ENCODE peak calls at places on chromosomes 13 and 19, in eight cellular contexts. Q is fibroblast of lung; X is body of pancreas; K is neural progenitor cell; F is kidney; H is effector memory CD4-positive, alpha-beta T cell; R is brain microvascular endothelial cell; D is spleen. T is an unnamed sample.

GRCh38 chr13:19151581-19152263 is 29.9 kb downstream of the TUBA3C start:
- DNase-seq in Q (no peak), X (no peak), K (no peak), F (no peak), H (no peak), R (no peak), D (no peak), T (no peak)

GRCh38 chr13:112067871-112068305 is 939 bp downstream of the SOX1 start:
- DNase-seq in Q (no peak), X (no peak), K (peak; percentile 76), F (no peak), H (no peak), R (no peak), D (peak; percentile 48), T (no peak)

GRCh38 chr19:55472463-55472862 is 4.0 kb upstream of the ZNF628 start:
- DNase-seq in Q (peak; percentile 37), X (no peak), K (no peak), F (no peak), H (no peak), R (peak; percentile 68), D (no peak), T (no peak)

GRCh38 chr13:32897296-32897695 is 118.9 kb upstream of the KL start:
- DNase-seq in Q (no peak), X (no peak), K (no peak), F (no peak), H (no peak), R (no peak), D (no peak), T (no peak)

GRCh38 chr13:41512441-41512840 is 55.1 kb downstream of the RGCC start:
- DNase-seq in Q (no peak), X (no peak), K (no peak), F (no peak), H (no peak), R (no peak), D (peak; percentile 82), T (no peak)

GRCh38 chr13:66405908-66406802 is 824.0 kb downstream of the PCDH9 start:
- DNase-seq in Q (peak; percentile 87), X (no peak), K (peak; percentile 37), F (no peak), H (no peak), R (peak; percentile 37), D (no peak), T (no peak)

GRCh38 chr13:30744686-30745085 is 9.3 kb downstream of the ALOX5AP start:
- DNase-seq in Q (no peak), X (no peak), K (no peak), F (no peak), H (no peak), R (no peak), D (no peak), T (no peak)

GRCh38 chr13:49869514-49869913 is 66.6 kb downstream of the SPRYD7 start:
- DNase-seq in Q (peak; percentile 33), X (peak; percentile 22), K (peak; percentile 57), F (no peak), H (no peak), R (peak; percentile 40), D (no peak), T (no peak)

GRCh38 chr19:558770-559439 is 13.5 kb upstream of the BSG start:
- DNase-seq in Q (peak; percentile 80), X (no peak), K (no peak), F (peak; percentile 83), H (no peak), R (no peak), D (no peak), T (no peak)

GRCh38 chr19:14611051-14611450 is 28.2 kb downstream of the CLEC17A start:
- DNase-seq in Q (no peak), X (no peak), K (no peak), F (no peak), H (no peak), R (no peak), D (no peak), T (no peak)

DNA sequence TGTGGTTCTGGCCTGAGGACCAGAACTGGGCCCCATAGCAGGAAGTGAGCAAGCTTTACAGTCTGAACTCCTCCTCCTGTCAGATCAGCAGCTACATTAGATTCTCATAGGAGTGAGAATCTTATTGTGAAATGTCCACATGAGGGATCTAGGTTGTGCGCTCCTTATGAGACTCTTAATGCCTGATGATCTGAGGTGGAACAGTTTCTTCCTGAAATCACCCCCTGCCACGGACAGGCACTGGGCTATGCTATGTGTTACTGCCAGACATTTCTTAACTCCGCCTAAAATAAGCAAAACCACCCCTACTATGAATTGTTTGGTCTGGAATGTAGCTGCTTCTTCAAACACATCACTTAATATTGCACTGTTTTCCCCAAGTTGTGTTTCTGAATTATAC is 4.6 kb downstream of the FBXL3 start:
- DNase-seq in Q (no peak), X (no peak), K (no peak), F (no peak), H (no peak), R (peak; percentile 33), D (no peak), T (no peak)
- H3K4me3 ChIP-seq in Q (no peak overlapping the region), X (no peak overlapping the region), K (no peak overlapping the region), F (no peak overlapping the region), H (no peak overlapping the region), R (no peak overlapping the region), D (no peak overlapping the region), T (no peak overlapping the region)

DNA sequence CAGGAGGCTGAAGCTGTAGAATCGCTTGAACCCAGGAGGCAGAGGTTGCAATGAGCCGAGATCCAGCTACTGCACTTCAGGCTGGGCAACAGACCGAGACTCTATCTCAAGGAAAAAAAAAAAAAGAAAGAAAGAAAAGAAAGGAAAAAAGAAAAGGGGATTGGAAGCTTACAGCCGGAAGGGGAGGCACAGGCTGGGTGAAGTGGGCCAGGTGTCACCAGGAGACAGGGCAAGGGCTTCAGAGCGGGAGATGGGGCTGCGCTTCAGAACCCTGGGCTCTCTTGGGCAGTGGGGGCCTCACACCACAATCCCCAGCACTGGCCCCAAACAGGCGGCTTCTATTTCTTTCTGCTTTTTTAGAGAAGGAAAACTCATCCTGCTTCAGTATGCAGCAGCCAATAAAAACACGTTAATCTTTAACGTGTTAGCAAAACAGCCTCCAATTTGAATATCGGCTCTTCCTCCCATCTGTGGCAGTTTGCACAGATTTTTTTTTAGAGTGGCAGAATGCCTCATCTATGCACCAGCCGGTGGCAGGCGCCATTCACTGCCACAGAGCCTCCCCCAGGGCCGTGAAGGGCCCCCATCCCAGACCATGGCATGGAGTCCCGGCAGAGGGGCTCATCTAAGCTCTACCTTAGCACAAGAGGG is 46.6 kb upstream of the C19orf12 start:
- DNase-seq in Q (no peak), X (no peak), K (no peak), F (no peak), H (no peak), R (no peak), D (no peak), T (no peak)
- H3K4me3 ChIP-seq in Q (no peak overlapping the region), X (no peak overlapping the region), K (no peak overlapping the region), F (no peak overlapping the region), H (no peak overlapping the region), R (no peak overlapping the region), D (no peak overlapping the region), T (no peak overlapping the region)

GRCh38 chr19:4390862-4391693 is 9.3 kb downstream of the SH3GL1 start:
- DNase-seq in Q (peak; percentile 23), X (peak; percentile 53), K (no peak), F (no peak), H (no peak), R (no peak), D (no peak), T (no peak)
- H3K4me3 ChIP-seq in Q (no peak overlapping the region), X (no peak overlapping the region), K (peak overlapping the region; percentile 30), F (no peak overlapping the region), H (no peak overlapping the region), R (no peak overlapping the region), D (peak overlapping the region; percentile 33), T (no peak overlapping the region)

GRCh38 chr19:12940897-12941296 is 2.5 kb downstream of the CALR start:
- DNase-seq in Q (no peak), X (no peak), K (no peak), F (no peak), H (no peak), R (no peak), D (no peak), T (no peak)
- H3K4me3 ChIP-seq in Q (no peak overlapping the region), X (no peak overlapping the region), K (no peak overlapping the region), F (no peak overlapping the region), H (no peak overlapping the region), R (peak overlapping the region; percentile 99), D (peak overlapping the region; percentile 94), T (peak overlapping the region; percentile 81)

DNA sequence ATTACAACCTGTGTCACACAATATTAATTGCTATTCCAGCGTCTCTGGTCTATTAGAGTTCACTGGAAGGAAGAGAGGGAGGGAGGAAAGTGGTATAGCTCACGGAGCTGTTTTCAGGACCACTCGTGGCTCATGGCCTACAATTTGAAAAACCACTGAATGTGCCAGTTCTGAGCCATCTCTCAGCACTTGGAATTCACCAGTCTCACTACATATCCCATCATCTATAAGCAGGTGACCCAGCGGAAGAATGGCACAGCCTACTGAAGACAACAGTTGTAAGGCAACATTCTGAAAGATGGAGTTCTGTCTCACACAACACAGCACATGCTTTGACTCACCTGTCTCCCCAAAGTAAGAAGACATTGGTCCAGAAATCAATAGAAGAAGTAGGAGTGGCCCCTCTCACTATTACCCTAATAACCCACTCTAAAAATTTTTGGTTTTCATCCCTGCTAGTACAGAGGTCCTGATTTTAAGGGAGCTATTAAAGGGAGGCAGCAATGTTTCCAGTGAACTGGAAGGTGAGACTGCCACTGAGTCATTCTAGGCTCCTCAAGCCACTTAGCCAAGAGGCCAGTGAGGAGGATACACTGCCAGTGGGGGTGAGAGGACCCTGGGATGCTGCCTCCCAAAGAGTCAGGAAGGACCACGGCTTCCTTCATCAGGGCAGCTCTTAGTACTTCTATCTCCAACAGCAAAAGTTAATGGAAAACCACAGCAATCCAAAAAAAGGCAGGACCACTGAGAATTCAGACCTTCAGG is 50.0 kb upstream of the DOCK9 start:
- DNase-seq in Q (no peak), X (no peak), K (no peak), F (no peak), H (no peak), R (no peak), D (no peak), T (no peak)
- H3K4me3 ChIP-seq in Q (no peak overlapping the region), X (no peak overlapping the region), K (no peak overlapping the region), F (no peak overlapping the region), H (no peak overlapping the region), R (no peak overlapping the region), D (no peak overlapping the region), T (no peak overlapping the region)

DNA sequence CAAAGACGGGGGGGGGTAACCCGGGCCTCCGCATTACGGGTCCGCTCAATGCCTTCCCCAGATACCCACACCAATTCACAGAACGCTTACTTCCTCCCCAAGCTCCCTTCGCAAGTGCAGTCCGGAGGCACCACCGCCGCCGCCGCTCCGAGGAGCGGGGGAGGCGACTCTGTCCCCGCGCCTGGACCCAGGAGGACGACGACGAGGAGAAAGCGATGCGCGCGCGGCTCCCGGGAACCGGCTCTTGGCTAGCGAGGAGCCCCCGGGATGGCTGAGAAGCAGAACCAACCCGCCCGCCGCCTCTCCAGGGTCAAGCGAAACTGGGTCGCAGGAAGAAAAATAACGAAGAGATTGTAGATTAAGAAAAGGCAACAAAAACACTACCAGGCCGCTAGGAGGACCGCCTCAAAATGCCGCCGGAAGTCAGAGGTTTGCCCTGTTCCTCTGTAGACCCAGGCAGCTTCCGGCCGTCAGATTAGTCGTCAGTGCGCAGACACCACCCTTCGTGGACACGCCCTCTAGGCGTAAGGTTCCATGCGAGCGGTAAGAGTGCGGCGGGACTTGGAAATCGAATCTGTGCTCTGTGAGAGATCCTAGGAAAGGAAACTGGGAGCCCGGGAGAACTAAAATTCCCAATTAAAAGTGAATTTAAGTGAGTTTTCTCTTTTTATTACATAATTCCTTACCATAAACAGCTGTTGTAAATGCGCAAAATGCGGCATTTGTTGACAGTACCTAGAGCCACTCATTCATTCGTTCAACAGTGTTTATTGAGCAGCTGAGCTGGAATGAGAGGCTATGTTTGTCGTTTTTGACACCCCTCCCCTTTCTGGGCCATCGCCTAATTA is at the start of gene ZC3H13:
- DNase-seq in Q (peak; percentile 96), X (peak; percentile 97), K (peak; percentile 97), F (peak; percentile 97), H (peak; percentile 88), R (peak; percentile 97), D (peak; percentile 98), T (peak; percentile 95)
- H3K4me3 ChIP-seq in Q (peak within 1 kb of the TSS; percentile 100), X (peak within 1 kb of the TSS; percentile 69), K (peak within 1 kb of the TSS; percentile 91), F (peak within 1 kb of the TSS; percentile 93), H (peak within 1 kb of the TSS; percentile 94), R (peak within 1 kb of the TSS; percentile 73), D (peak within 1 kb of the TSS; percentile 74), T (peak within 1 kb of the TSS; percentile 75)